ENCODE peak calls at places on chromosomes 7 and 10, in ten cellular contexts. N is GM12878, F is uterus, X is transverse colon, I is heart left ventricle, W is stomach, H is A549, D is suprapubic skin, Q is body of pancreas, T is tibial nerve. E is an unnamed sample.

GRCh38 chr7:114921636-114922150 is at the start of gene MDFIC:
- DNase-seq in N (no peak), F (peak), X (peak), I (no peak), W (no peak), H (peak), D (peak), Q (peak), T (peak), E (no peak)

GRCh38 chr10:17200885-17201164 is 647 bp downstream of the TRDMT1 start:
- DNase-seq in N (no peak), F (peak), X (peak), I (no peak), W (peak), H (peak), D (no peak), Q (peak), T (peak), E (peak)

GRCh38 chr10:28331821-28332220 is 29.0 kb upstream of the MPP7 start:
- DNase-seq in N (no peak), F (no peak), X (no peak), I (no peak), W (no peak), H (no peak), D (no peak), Q (peak), T (no peak), E (no peak)

GRCh38 chr7:12923971-12924370 is 236.5 kb downstream of the ARL4A start:
- DNase-seq in N (no peak), F (no peak), X (no peak), I (no peak), W (no peak), H (no peak), D (no peak), Q (no peak), T (no peak), E (no peak)

GRCh38 chr7:121021266-121021969 is 32.9 kb downstream of the CPED1 start:
- DNase-seq in N (no peak), F (no peak), X (no peak), I (no peak), W (no peak), H (no peak), D (no peak), Q (no peak), T (no peak), E (no peak)

GRCh38 chr7:43516581-43517342 is 66.1 kb upstream of the STK17A start:
- DNase-seq in N (peak), F (no peak), X (no peak), I (no peak), W (no peak), H (no peak), D (no peak), Q (no peak), T (no peak), E (no peak)

GRCh38 chr10:119246862-119247549 is 39.6 kb downstream of the GRK5 start:
- DNase-seq in N (no peak), F (peak), X (no peak), I (no peak), W (no peak), H (no peak), D (no peak), Q (no peak), T (peak), E (no peak)

GRCh38 chr10:109343293-109343692 is 580.0 kb downstream of the XPNPEP1 start:
- DNase-seq in N (no peak), F (no peak), X (no peak), I (no peak), W (no peak), H (no peak), D (no peak), Q (no peak), T (no peak), E (no peak)

GRCh38 chr7:29370531-29371314 is 176.1 kb downstream of the CHN2 start:
- DNase-seq in N (no peak), F (no peak), X (peak), I (no peak), W (peak), H (no peak), D (no peak), Q (peak), T (no peak), E (no peak)

GRCh38 chr10:132518572-132519381 is 18.8 kb upstream of the INPP5A start:
- DNase-seq in N (no peak), F (peak), X (peak), I (peak), W (peak), H (no peak), D (peak), Q (peak), T (no peak), E (no peak)

GRCh38 chr10:100114460-100114859 is 32.8 kb upstream of the CPN1 start:
- DNase-seq in N (no peak), F (no peak), X (no peak), I (no peak), W (no peak), H (no peak), D (no peak), Q (no peak), T (no peak), E (no peak)

GRCh38 chr7:51228386-51228958 is 88.1 kb downstream of the COBL start:
- DNase-seq in N (no peak), F (no peak), X (no peak), I (no peak), W (no peak), H (no peak), D (no peak), Q (no peak), T (no peak), E (no peak)

GRCh38 chr7:157690058-157690832 is 353.4 kb downstream of the DNAJB6 start:
- DNase-seq in N (no peak), F (no peak), X (no peak), I (no peak), W (no peak), H (no peak), D (peak), Q (no peak), T (no peak), E (no peak)

GRCh38 chr10:97713351-97713827 is at the start of gene MARVELD1:
- DNase-seq in N (no peak), F (peak), X (peak), I (peak), W (no peak), H (peak), D (peak), Q (peak), T (peak), E (no peak)
- TF ChIP-seq POLR2A in N (no peak), F (no peak), X (peak), I (peak), W (no peak), H (peak), D (no peak), Q (no peak), T (peak), E (no peak)

DNA sequence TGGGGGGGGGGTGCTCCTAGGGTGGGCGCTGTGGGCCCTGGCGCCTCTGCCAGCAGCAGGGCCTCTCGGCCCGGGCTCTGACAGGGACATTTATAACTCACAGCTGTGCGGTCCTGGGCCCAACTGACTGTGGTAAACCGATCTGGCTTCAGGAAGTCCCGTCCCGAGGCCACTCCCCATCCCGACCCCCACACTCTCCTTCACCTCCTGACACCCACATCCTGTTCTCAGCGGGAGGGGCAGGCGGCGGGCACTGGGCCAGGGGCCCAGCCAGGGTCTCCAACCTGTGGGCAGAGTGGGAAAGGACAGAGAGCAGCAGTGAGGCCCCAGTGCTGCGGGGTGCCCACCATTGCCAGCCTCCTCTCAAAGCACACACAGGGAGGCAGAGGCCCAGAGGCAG is 69.1 kb downstream of the ZMIZ1 start:
- DNase-seq in N (peak), F (no peak), X (peak), I (no peak), W (no peak), H (no peak), D (no peak), Q (peak), T (no peak), E (no peak)
- TF ChIP-seq POLR2A in N (peak), F (no peak), X (no peak), I (no peak), W (no peak), H (no peak), D (no peak), Q (no peak), T (no peak), E (no peak)

GRCh38 chr10:112728118-112728963 is 221.7 kb upstream of the TCF7L2 start:
- DNase-seq in N (no peak), F (no peak), X (no peak), I (no peak), W (no peak), H (no peak), D (no peak), Q (no peak), T (no peak), E (no peak)
- TF ChIP-seq POLR2A in N (no peak), F (no peak), X (no peak), I (no peak), W (no peak), H (no peak), D (no peak), Q (no peak), T (no peak), E (no peak)

GRCh38 chr7:139726485-139726869 is 51.3 kb downstream of the HIPK2 start:
- DNase-seq in N (no peak), F (no peak), X (peak), I (no peak), W (no peak), H (no peak), D (no peak), Q (no peak), T (no peak), E (no peak)
- TF ChIP-seq POLR2A in N (no peak), F (no peak), X (no peak), I (no peak), W (no peak), H (no peak), D (no peak), Q (no peak), T (no peak), E (no peak)

GRCh38 chr10:62048473-62048872 is 147.0 kb downstream of the ARID5B start:
- DNase-seq in N (no peak), F (no peak), X (no peak), I (no peak), W (no peak), H (no peak), D (no peak), Q (no peak), T (no peak), E (no peak)

GRCh38 chr10:62049815-62050626 is 148.5 kb downstream of the ARID5B start:
- DNase-seq in N (no peak), F (no peak), X (no peak), I (no peak), W (no peak), H (no peak), D (no peak), Q (no peak), T (no peak), E (no peak)

GRCh38 chr10:62047960-62048383 is 146.5 kb downstream of the ARID5B start:
- DNase-seq in N (no peak), F (no peak), X (peak), I (no peak), W (no peak), H (no peak), D (no peak), Q (no peak), T (peak), E (no peak)

GRCh38 chr10:62050627-62050924 is 149.1 kb downstream of the ARID5B start:
- DNase-seq in N (no peak), F (no peak), X (no peak), I (no peak), W (no peak), H (no peak), D (no peak), Q (no peak), T (no peak), E (no peak)

DNA sequence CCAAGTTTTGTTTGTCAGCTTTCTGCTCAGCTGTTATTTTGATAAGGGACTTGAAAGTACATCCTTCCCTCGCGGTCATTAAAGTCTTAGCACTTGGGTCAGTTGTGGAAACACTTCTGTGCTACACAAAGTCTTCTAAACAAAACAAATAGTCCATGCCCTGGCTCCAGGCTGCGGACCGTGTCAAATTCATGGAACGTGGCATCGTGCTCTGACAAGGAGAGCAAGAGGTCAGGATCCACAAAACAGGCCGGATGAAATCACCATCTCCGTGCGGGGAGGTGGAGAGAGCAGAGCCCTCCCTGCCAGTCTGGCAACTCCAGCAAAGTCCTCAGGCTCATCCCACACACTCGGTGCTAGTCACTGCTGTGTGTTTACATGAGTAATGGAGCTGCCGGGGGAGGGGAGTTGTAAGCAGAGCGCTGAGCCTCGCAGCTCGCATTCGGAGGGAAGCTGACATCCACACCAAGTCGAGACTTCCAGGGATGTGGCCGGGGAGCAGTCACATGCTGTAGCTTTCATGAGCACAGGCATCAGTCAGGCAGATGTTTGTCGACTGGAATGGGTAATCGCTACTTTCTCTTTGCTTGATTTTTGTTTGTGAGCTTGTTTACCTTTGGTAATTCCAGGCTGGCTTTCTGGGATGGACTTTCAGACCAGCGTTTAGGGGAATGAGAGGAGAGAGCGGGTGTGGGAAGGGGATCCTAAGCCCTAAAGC is 147.6 kb downstream of the ARID5B start:
- DNase-seq in N (no peak), F (peak), X (peak), I (peak), W (peak), H (peak), D (peak), Q (peak), T (peak), E (no peak)
- TF ChIP-seq POLR2A in N (peak), F (peak), X (peak), I (peak), W (no peak), H (peak), D (peak), Q (no peak), T (peak), E (no peak)

DNA sequence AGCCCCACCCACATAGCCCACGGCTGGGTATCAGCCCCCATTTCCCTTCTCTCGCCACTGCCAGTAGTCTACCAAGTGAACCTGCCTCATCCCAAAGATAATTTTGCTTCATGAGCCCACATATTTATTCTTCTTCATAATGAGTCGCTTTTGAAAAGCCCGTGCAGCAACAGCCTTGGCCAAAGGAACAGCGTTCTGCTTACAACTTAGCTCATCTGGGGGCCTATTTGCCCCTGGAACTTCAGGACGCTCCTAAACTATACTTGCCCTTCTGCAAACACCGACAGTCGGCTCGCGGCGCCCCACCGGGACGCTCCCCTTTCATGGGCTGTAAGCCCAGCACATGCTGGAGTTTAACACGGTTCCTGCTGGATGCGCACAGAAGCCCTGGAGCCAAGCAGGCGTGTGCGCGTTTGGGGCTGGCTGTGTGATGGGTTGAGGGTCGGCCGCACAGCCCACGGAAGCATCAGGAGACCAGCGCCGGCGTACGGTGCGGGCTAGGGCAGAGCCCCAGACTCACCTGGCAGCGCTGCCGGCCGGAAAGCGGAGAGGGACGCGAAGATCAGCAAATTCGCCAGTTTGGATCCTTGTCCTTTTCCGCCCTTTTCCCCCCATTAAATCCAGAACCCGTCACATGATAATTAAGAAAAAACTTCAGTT is 370 bp downstream of the TMEM60 start:
- DNase-seq in N (no peak), F (no peak), X (peak), I (peak), W (peak), H (no peak), D (peak), Q (no peak), T (peak), E (peak)
- TF ChIP-seq POLR2A in N (peak), F (no peak), X (peak), I (peak), W (no peak), H (peak), D (no peak), Q (no peak), T (peak), E (no peak)

DNA sequence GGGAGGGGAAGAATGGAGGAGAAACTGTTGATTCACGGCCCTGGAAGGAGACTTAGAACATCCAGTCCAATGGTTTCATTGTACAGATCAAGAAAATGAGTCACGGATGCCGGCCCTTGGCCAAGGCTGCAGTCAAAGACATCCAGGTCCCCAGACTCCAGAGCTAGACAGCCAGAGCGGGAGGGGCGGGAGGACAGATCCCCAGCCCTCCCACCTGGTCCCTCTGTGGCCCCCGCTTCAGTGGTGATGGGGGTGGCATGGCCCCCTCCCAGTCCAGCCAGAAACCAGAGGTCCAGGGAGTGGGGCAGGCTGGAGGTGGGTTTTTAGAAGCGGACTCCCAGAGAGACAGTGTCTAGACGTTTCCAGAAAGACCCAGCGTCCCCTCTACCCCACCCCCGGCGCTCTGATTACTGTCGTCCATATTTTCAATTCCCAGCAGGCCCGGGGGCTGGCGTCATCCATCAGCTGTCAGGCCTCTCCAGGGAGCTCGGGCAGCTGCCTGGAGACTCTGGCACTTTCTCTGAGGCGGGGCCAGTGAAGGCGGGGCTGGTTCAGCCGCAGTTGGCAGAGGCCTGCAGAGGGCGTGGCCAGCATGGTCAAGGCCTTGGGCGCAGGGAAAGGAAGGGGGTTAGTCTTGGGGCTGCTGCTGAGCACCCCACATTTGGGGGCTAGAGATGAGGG is 8.0 kb upstream of the HSPB1 start:
- DNase-seq in N (no peak), F (peak), X (peak), I (peak), W (peak), H (peak), D (peak), Q (peak), T (peak), E (peak)
- TF ChIP-seq POLR2A in N (no peak), F (peak), X (no peak), I (peak), W (no peak), H (peak), D (no peak), Q (no peak), T (peak), E (no peak)

DNA sequence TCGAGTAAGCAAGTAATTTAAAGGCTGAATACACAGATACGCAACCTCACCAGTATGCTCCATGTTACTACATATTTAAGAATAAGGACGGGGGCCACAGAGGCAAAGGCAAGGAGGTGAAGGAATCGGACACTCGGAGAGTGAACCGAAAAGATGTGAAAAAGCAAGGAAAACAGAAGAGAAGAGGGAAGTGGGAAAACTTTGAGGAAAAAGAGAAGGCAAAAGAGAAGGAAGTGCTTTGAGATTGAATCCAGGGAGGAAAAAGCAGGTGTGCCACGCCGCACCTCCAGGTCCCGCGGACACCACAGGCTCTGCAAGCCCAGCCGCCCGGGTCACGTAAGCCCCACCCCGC is 367 bp upstream of the AVL9 start:
- DNase-seq in N (no peak), F (no peak), X (no peak), I (no peak), W (no peak), H (no peak), D (no peak), Q (no peak), T (peak), E (no peak)
- TF ChIP-seq POLR2A in N (peak), F (no peak), X (peak), I (no peak), W (no peak), H (peak), D (no peak), Q (peak), T (no peak), E (peak)

GRCh38 chr7:100106633-100107032 is 5.2 kb downstream of the AP4M1 start:
- DNase-seq in N (no peak), F (no peak), X (no peak), I (no peak), W (no peak), H (no peak), D (no peak), Q (no peak), T (no peak), E (no peak)

GRCh38 chr7:100100420-100101015 is 679 bp downstream of the MCM7 start:
- DNase-seq in N (peak), F (peak), X (peak), I (peak), W (peak), H (peak), D (peak), Q (peak), T (peak), E (peak)

GRCh38 chr7:100101016-100101862 is at the start of the genes AP4M1 and MCM7:
- DNase-seq in N (peak), F (peak), X (peak), I (peak), W (peak), H (peak), D (peak), Q (peak), T (peak), E (peak)

GRCh38 chr7:100105534-100105933 is 4.1 kb downstream of the AP4M1 start:
- DNase-seq in N (no peak), F (no peak), X (no peak), I (no peak), W (no peak), H (no peak), D (no peak), Q (no peak), T (no peak), E (no peak)

DNA sequence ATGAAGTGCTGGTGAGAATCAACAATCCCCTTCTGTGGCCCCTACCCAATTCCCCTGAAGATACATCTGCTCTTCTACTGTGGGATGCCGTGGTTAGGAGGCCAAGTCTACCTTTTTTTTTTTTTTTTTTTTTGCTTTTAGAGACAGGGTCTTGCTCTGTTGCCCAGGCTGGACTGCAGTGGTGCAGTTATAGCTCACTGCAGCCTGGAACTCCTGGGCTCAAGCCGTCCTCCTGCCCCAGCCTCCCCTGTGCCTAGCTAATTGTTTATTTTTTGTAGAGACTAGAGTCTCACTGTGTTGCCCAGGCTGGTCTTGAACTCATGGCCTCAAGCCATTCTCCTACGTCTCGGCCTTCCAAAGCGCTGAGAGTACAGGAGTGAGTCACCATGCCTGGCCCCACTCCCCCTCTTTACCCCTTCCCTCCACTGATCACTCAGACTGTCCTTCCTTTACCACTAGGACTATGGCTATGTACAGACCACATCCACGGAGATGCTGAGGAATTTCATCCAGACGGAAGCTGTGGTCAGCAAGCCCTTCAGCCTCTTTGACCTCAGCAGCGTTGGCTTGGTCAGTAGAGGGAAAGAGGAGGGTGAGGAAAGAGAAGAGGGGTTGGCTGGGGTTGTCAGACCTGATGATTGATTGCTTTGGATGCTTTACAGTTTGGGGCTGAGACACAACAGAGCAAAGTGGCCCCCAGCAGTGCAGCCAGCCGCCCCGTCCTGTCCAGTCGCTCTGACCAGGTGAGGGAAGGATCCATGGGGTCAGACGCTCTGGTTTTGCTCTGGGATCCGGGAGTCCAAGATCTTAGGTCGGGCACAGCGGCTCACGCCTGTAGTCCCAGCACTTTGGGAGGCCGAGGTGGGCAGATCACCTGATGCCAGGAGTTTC is 1.8 kb downstream of the AP4M1 start:
- DNase-seq in N (no peak), F (no peak), X (no peak), I (no peak), W (no peak), H (no peak), D (no peak), Q (no peak), T (no peak), E (no peak)
- TF ChIP-seq POLR2A in N (no peak), F (no peak), X (no peak), I (no peak), W (no peak), H (no peak), D (no peak), Q (no peak), T (no peak), E (no peak)

E was measured in erythroblast.